ENCODE peak calls at places on chromosomes 11 and 22, in ten cellular contexts. R, C, T, N, Z, I, V, A, E and X are unnamed samples.

GRCh38 chr22:49848690-49849160 is 4.9 kb upstream of the ZBED4 start:
- DNase-seq in R (peak; percentile 89), C (no peak), T (no peak), N (no peak), Z (no peak), I (no peak), V (no peak), A (no peak), E (no peak), X (peak; percentile 89)

GRCh38 chr11:122209619-122210377 is 93.8 kb upstream of the BLID start:
- DNase-seq in R (no peak), C (no peak), T (peak; percentile 95), N (peak; percentile 63), Z (peak; percentile 14), I (peak; percentile 21), V (no peak), A (no peak), E (peak; percentile 88), X (no peak)

GRCh38 chr11:5380740-5381342 is 2.8 kb upstream of the OR51M1 start:
- DNase-seq in R (no peak), C (no peak), T (peak; percentile 22), N (peak; percentile 66), Z (peak; percentile 27), I (peak; percentile 21), V (peak; percentile 52), A (no peak), E (peak; percentile 77), X (no peak)

GRCh38 chr11:67265633-67266423 is 445 bp upstream of the GRK2 start:
- DNase-seq in R (peak; percentile 99), C (peak; percentile 87), T (peak; percentile 69), N (peak; percentile 69), Z (peak; percentile 85), I (peak; percentile 83), V (peak; percentile 44), A (no peak), E (peak; percentile 33), X (peak; percentile 97)

GRCh38 chr11:118049771-118050170 is 27.1 kb upstream of the TMPRSS4 start:
- DNase-seq in R (no peak), C (no peak), T (no peak), N (no peak), Z (no peak), I (no peak), V (no peak), A (peak; percentile 55), E (no peak), X (no peak)

GRCh38 chr11:16604784-16605439 is 133.5 kb upstream of the C11orf58 start:
- DNase-seq in R (peak; percentile 91), C (peak; percentile 84), T (peak; percentile 30), N (peak; percentile 62), Z (peak; percentile 59), I (peak; percentile 61), V (no peak), A (no peak), E (peak; percentile 35), X (peak; percentile 80)

GRCh38 chr11:70783821-70784220 is 385.5 kb downstream of the CTTN start:
- DNase-seq in R (no peak), C (no peak), T (no peak), N (no peak), Z (no peak), I (no peak), V (no peak), A (no peak), E (no peak), X (no peak)

GRCh38 chr22:49322861-49323622 is 504.6 kb downstream of the BRD1 start:
- DNase-seq in R (peak; percentile 57), C (peak; percentile 28), T (no peak), N (no peak), Z (no peak), I (peak; percentile 3), V (no peak), A (peak; percentile 55), E (no peak), X (peak; percentile 39)

GRCh38 chr11:112785717-112786116 is 175.5 kb upstream of the NCAM1 start:
- DNase-seq in R (no peak), C (no peak), T (peak; percentile 44), N (peak; percentile 48), Z (no peak), I (no peak), V (no peak), A (no peak), E (peak; percentile 11), X (no peak)

GRCh38 chr11:10072142-10072541 is 221.9 kb downstream of the SBF2 start:
- DNase-seq in R (no peak), C (no peak), T (no peak), N (no peak), Z (no peak), I (no peak), V (no peak), A (no peak), E (peak; percentile 92), X (no peak)

GRCh38 chr11:77374611-77375031 is 73.1 kb upstream of the GDPD4 start:
- DNase-seq in R (no peak), C (no peak), T (no peak), N (no peak), Z (peak; percentile 16), I (no peak), V (no peak), A (no peak), E (peak; percentile 46), X (no peak)

GRCh38 chr11:104830080-104830479 is 68.2 kb downstream of the CASP12 start:
- DNase-seq in R (no peak), C (no peak), T (no peak), N (no peak), Z (no peak), I (no peak), V (no peak), A (no peak), E (peak; percentile 72), X (no peak)

GRCh38 chr22:17774206-17774927 is at the start of gene BID:
- DNase-seq in R (peak; percentile 93), C (peak; percentile 80), T (no peak), N (no peak), Z (peak; percentile 75), I (peak; percentile 74), V (no peak), A (no peak), E (peak; percentile 17), X (peak; percentile 96)

GRCh38 chr22:17772249-17772962 is 1.9 kb downstream of the BID start:
- DNase-seq in R (peak; percentile 59), C (peak; percentile 46), T (no peak), N (no peak), Z (no peak), I (peak; percentile 65), V (no peak), A (no peak), E (peak; percentile 42), X (peak; percentile 83)

GRCh38 chr22:17774928-17775675 is 833 bp upstream of the BID start:
- DNase-seq in R (no peak), C (peak; percentile 34), T (no peak), N (no peak), Z (no peak), I (no peak), V (no peak), A (no peak), E (no peak), X (no peak)

GRCh38 chr22:17772963-17773605 is 1.2 kb downstream of the BID start:
- DNase-seq in R (no peak), C (peak; percentile 47), T (no peak), N (no peak), Z (no peak), I (no peak), V (no peak), A (no peak), E (peak; percentile 56), X (peak; percentile 82)

DNA sequence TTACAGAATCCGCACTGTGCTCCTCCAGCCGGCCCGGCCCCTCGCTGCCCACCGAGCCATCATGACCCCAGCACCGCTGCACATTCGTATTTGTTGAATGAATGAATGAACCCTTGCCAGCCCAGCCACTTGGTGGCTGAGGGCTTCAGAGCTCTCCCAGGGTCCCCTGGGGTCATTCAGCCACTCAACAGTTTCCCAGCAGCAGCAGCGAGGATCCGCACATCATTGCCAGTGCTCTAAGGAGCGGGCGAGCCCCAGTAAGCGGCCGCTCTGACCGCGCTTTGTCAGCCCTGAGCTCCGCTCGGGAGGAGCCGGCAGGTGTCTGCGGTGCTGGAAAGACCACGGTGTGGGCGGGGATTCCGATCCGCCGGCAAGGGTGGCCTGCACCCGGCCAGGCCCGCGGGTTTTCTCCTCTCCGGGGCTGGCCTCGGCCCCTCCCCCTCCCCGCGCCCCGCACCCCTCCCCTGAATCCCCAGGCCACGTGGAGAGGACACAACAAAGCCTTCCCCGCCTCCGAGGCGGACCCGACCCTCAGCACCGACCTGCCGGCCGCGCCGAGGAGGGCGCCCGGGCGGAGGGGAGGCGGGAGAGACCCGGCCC is 563 bp downstream of the BID start:
- DNase-seq in R (peak; percentile 89), C (peak; percentile 71), T (no peak), N (no peak), Z (peak; percentile 66), I (peak; percentile 69), V (peak; percentile 35), A (no peak), E (peak; percentile 28), X (peak; percentile 93)
- H3K27ac ChIP-seq in R (peak overlapping the region; percentile 91), C (peak overlapping the region; percentile 86), T (no peak overlapping the region), N (no peak overlapping the region), Z (peak overlapping the region; percentile 87), I (peak overlapping the region; percentile 87), V (peak overlapping the region; percentile 62), A (peak overlapping the region; percentile 70), E (peak overlapping the region; percentile 26), X (peak overlapping the region; percentile 77)

GRCh38 chr22:37633082-37633692 is 6.3 kb upstream of the SH3BP1 start:
- DNase-seq in R (no peak), C (no peak), T (no peak), N (no peak), Z (peak; percentile 54), I (peak; percentile 19), V (no peak), A (no peak), E (no peak), X (peak; percentile 88)
- TF ChIP-seq POLR2A in R (no peak), C (no peak), T (no peak), N (no peak), Z (no peak), I (no peak), V (no peak), A (no peak), E (no peak), X (no peak)

DNA sequence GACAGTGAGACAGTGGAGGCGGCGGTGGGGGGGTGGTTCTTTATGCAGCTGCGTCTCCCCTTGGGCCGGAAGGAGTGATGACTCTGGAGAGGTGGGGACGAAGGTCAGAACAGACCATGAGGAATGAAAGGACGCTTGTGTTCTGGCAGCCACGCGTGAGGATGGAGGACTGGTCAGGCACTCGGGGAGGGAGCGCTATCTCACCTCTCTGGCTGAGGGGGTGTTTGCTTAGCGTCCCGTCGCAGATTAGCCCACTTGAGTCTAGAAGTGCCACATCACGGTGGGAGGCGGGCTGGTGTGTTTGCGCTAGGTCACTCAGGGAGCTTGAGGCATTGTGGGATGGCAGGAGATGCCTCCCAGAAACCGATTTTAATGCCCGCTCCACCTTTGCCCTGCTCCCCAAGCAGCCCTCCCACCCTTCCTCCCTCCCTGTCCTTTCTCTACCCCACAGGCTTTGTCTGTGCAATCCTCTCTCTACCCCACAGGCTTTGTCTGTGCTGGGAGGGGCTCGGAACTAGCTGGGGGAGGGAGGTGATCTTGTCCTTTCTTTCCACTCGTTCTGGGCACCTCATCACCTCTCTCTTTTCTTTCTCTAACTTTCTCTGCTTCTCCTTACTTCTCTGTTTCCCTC is 97.8 kb downstream of the PKNOX2 start:
- DNase-seq in R (no peak), C (no peak), T (no peak), N (no peak), Z (no peak), I (no peak), V (peak; percentile 28), A (no peak), E (no peak), X (no peak)
- H3K27ac ChIP-seq in R (peak overlapping the region; percentile 53), C (peak overlapping the region; percentile 52), T (peak overlapping the region; percentile 70), N (no peak overlapping the region), Z (peak overlapping the region; percentile 41), I (no peak overlapping the region), V (no peak overlapping the region), A (no peak overlapping the region), E (peak overlapping the region; percentile 92), X (peak overlapping the region; percentile 73)

GRCh38 chr11:74748211-74749126 is at the start of gene RNF169:
- DNase-seq in R (peak; percentile 95), C (peak; percentile 92), T (peak; percentile 94), N (peak; percentile 98), Z (peak; percentile 94), I (peak; percentile 93), V (peak; percentile 91), A (no peak), E (peak; percentile 96), X (peak; percentile 97)
- TF ChIP-seq POLR2A in R (peak; percentile 81), C (peak; percentile 78), T (peak; percentile 53), N (peak; percentile 58), Z (peak; percentile 74), I (peak; percentile 79), V (peak; percentile 67), A (peak; percentile 33), E (peak; percentile 92), X (no peak)